ENCODE peak calls at places on chromosomes 13 and 19, in seven cellular contexts. O, R, K, Y, J, F and S are unnamed samples.

GRCh38 chr13:48043789-48044503 is 6.4 kb downstream of the NUDT15 start:
- DNase-seq in O (no peak), R (no peak), K (peak), Y (no peak), J (peak), F (no peak), S (no peak)

GRCh38 chr19:31715249-31715944 is 366.2 kb upstream of the TSHZ3 start:
- DNase-seq in O (no peak), R (peak), K (no peak), Y (no peak), J (no peak), F (no peak), S (peak)

GRCh38 chr13:48571121-48571901 is 38.4 kb upstream of the RCBTB2 start:
- DNase-seq in O (no peak), R (peak), K (peak), Y (peak), J (no peak), F (no peak), S (peak)

GRCh38 chr19:35704218-35704617 is at the start of gene ZBTB32:
- DNase-seq in O (peak), R (no peak), K (peak), Y (peak), J (no peak), F (no peak), S (no peak)

GRCh38 chr13:99548448-99548847 is 47.2 kb downstream of the TM9SF2 start:
- DNase-seq in O (no peak), R (no peak), K (no peak), Y (no peak), J (no peak), F (no peak), S (no peak)

GRCh38 chr13:101453784-101454201 is 1.3 kb downstream of the ITGBL1 start:
- DNase-seq in O (no peak), R (no peak), K (no peak), Y (no peak), J (peak), F (no peak), S (no peak)

GRCh38 chr19:43640424-43640757 is 741 bp upstream of the CADM4 start:
- DNase-seq in O (no peak), R (no peak), K (no peak), Y (no peak), J (no peak), F (no peak), S (no peak)

GRCh38 chr13:59012731-59013130 is 1151.0 kb downstream of the DIAPH3 start:
- DNase-seq in O (no peak), R (no peak), K (no peak), Y (no peak), J (no peak), F (no peak), S (no peak)

GRCh38 chr13:73106513-73107214 is 47.9 kb downstream of the KLF5 start:
- DNase-seq in O (no peak), R (no peak), K (no peak), Y (no peak), J (no peak), F (no peak), S (no peak)

GRCh38 chr19:45876411-45877197 is 9.3 kb downstream of the IRF2BP1 start:
- DNase-seq in O (peak), R (peak), K (peak), Y (peak), J (no peak), F (peak), S (no peak)

GRCh38 chr13:30192320-30193093 is 114.8 kb downstream of the KATNAL1 start:
- DNase-seq in O (no peak), R (no peak), K (no peak), Y (no peak), J (no peak), F (no peak), S (no peak)

GRCh38 chr13:60372141-60372540 is 24.9 kb upstream of the TDRD3 start:
- DNase-seq in O (no peak), R (no peak), K (no peak), Y (no peak), J (no peak), F (no peak), S (no peak)

GRCh38 chr13:34208326-34208725 is 390.4 kb downstream of the RFC3 start:
- DNase-seq in O (no peak), R (no peak), K (no peak), Y (no peak), J (no peak), F (no peak), S (no peak)

GRCh38 chr13:92842145-92842544 is 384.5 kb upstream of the GPC6 start:
- DNase-seq in O (no peak), R (no peak), K (peak), Y (no peak), J (peak), F (no peak), S (no peak)

GRCh38 chr19:39997595-39998216 is 846 bp downstream of the ZNF546 start:
- DNase-seq in O (no peak), R (no peak), K (no peak), Y (no peak), J (no peak), F (no peak), S (no peak)

DNA sequence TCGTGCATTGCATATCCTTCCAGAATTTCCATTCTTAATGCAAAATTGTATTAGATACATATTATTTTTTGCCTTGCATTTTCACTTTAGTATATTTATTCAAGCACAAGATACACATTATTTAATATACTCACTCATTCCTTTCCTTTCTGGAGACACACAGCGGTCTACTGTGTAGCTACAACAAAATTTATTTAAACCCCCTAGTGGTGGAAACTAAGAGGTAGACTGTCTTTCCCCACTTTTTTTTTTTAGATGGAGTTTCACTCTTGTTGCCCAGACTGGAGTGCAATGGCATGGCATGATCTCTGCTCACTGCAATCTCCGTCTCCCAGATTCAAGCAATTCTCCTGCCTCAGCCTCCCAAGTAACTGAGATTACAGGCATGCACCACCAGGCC is 2040.3 kb upstream of the PCDH20 start:
- DNase-seq in O (no peak), R (no peak), K (no peak), Y (no peak), J (peak), F (no peak), S (no peak)
- TF ChIP-seq CTCF in O (no peak), R (no peak), K (peak), Y (no peak), J (peak), F (no peak), S (peak)

GRCh38 chr19:17832443-17833208 is 11.3 kb upstream of the INSL3 start:
- DNase-seq in O (no peak), R (no peak), K (no peak), Y (no peak), J (no peak), F (no peak), S (no peak)

GRCh38 chr19:17836530-17836929 is 11.3 kb downstream of the JAK3 start:
- DNase-seq in O (no peak), R (no peak), K (no peak), Y (no peak), J (no peak), F (no peak), S (no peak)

GRCh38 chr19:17835182-17836006 is 12.4 kb downstream of the JAK3 start:
- DNase-seq in O (no peak), R (no peak), K (no peak), Y (no peak), J (no peak), F (no peak), S (no peak)

GRCh38 chr19:17831419-17831888 is 10.1 kb upstream of the INSL3 start:
- DNase-seq in O (peak), R (no peak), K (no peak), Y (no peak), J (no peak), F (no peak), S (no peak)

GRCh38 chr19:17834350-17835181 is 13.2 kb downstream of the JAK3 start:
- DNase-seq in O (no peak), R (no peak), K (no peak), Y (no peak), J (no peak), F (no peak), S (no peak)
- TF ChIP-seq CTCF in O (no peak), R (no peak), K (peak), Y (no peak), J (no peak), F (no peak), S (no peak)

GRCh38 chr13:22569830-22570229 is 610.9 kb upstream of the SGCG start:
- DNase-seq in O (no peak), R (no peak), K (no peak), Y (no peak), J (no peak), F (no peak), S (no peak)
- TF ChIP-seq CTCF in O (no peak), R (no peak), K (no peak), Y (no peak), J (no peak), F (no peak), S (no peak)

GRCh38 chr19:50547385-50548190 is 20.6 kb downstream of the LRRC4B start:
- DNase-seq in O (no peak), R (no peak), K (no peak), Y (no peak), J (no peak), F (no peak), S (no peak)
- TF ChIP-seq CTCF in O (no peak), R (no peak), K (no peak), Y (no peak), J (no peak), F (no peak), S (no peak)